ENCODE peak calls at places on chromosome 20, in seven cellular contexts. H, X, Z, F, V, Y and W are unnamed samples.

GRCh38 chr20:23877524-23877923 is 2.0 kb downstream of the CST5 start:
- DNase-seq in H (no peak), X (no peak), Z (no peak), F (no peak), V (no peak), Y (no peak), W (no peak)

GRCh38 chr20:32982617-32983458 is 21.4 kb downstream of the SUN5 start:
- DNase-seq in H (no peak), X (peak; percentile 55), Z (no peak), F (no peak), V (no peak), Y (no peak), W (peak; percentile 38)

GRCh38 chr20:46205349-46205748 is 87.2 kb downstream of the CD40 start:
- DNase-seq in H (no peak), X (no peak), Z (no peak), F (no peak), V (no peak), Y (no peak), W (no peak)

GRCh38 chr20:1900321-1900791 is 5.1 kb downstream of the SIRPA start:
- DNase-seq in H (peak; percentile 98), X (peak; percentile 86), Z (no peak), F (peak; percentile 40), V (peak; percentile 39), Y (peak; percentile 25), W (peak; percentile 35)

GRCh38 chr20:48716086-48716485 is 111.7 kb downstream of the PREX1 start:
- DNase-seq in H (no peak), X (no peak), Z (no peak), F (no peak), V (no peak), Y (no peak), W (no peak)

GRCh38 chr20:7656662-7657061 is 283.6 kb downstream of the HAO1 start:
- DNase-seq in H (no peak), X (no peak), Z (no peak), F (no peak), V (no peak), Y (no peak), W (no peak)

GRCh38 chr20:4604580-4604979 is 117.1 kb upstream of the PRND start:
- DNase-seq in H (no peak), X (no peak), Z (no peak), F (no peak), V (no peak), Y (no peak), W (no peak)

GRCh38 chr20:21182832-21183563 is 57.1 kb downstream of the KIZ start:
- DNase-seq in H (no peak), X (no peak), Z (no peak), F (peak; percentile 29), V (no peak), Y (no peak), W (no peak)

GRCh38 chr20:951384-952169 is 35.4 kb upstream of the ANGPT4 start:
- DNase-seq in H (no peak), X (no peak), Z (no peak), F (no peak), V (no peak), Y (no peak), W (no peak)

GRCh38 chr20:62049342-62050165 is 16.1 kb downstream of the TAF4 start:
- DNase-seq in H (no peak), X (no peak), Z (no peak), F (no peak), V (no peak), Y (no peak), W (no peak)

GRCh38 chr20:49252556-49253350 is 25.1 kb downstream of the ZNFX1 start:
- DNase-seq in H (no peak), X (no peak), Z (no peak), F (no peak), V (no peak), Y (no peak), W (no peak)

GRCh38 chr20:34240698-34241615 is at the start of gene ASIP:
- DNase-seq in H (no peak), X (no peak), Z (no peak), F (no peak), V (no peak), Y (no peak), W (no peak)

GRCh38 chr20:59648720-59649119 is 44.4 kb downstream of the PHACTR3 start:
- DNase-seq in H (no peak), X (no peak), Z (no peak), F (no peak), V (no peak), Y (no peak), W (no peak)

GRCh38 chr20:33945391-33946079 is 48.2 kb upstream of the RALY start:
- DNase-seq in H (no peak), X (no peak), Z (no peak), F (no peak), V (no peak), Y (no peak), W (no peak)

GRCh38 chr20:57076951-57077350 is 189.5 kb downstream of the BMP7 start:
- DNase-seq in H (no peak), X (no peak), Z (no peak), F (no peak), V (no peak), Y (no peak), W (no peak)

GRCh38 chr20:43942661-43943285 is 28.1 kb downstream of the TOX2 start:
- DNase-seq in H (no peak), X (no peak), Z (no peak), F (no peak), V (no peak), Y (no peak), W (no peak)

GRCh38 chr20:57841297-57841866 is 131.6 kb upstream of the PMEPA1 start:
- DNase-seq in H (no peak), X (no peak), Z (no peak), F (no peak), V (no peak), Y (no peak), W (no peak)

GRCh38 chr20:38674178-38675133 is 49.8 kb upstream of the SLC32A1 start:
- DNase-seq in H (no peak), X (peak; percentile 99), Z (no peak), F (peak; percentile 41), V (peak; percentile 99), Y (no peak), W (no peak)

DNA sequence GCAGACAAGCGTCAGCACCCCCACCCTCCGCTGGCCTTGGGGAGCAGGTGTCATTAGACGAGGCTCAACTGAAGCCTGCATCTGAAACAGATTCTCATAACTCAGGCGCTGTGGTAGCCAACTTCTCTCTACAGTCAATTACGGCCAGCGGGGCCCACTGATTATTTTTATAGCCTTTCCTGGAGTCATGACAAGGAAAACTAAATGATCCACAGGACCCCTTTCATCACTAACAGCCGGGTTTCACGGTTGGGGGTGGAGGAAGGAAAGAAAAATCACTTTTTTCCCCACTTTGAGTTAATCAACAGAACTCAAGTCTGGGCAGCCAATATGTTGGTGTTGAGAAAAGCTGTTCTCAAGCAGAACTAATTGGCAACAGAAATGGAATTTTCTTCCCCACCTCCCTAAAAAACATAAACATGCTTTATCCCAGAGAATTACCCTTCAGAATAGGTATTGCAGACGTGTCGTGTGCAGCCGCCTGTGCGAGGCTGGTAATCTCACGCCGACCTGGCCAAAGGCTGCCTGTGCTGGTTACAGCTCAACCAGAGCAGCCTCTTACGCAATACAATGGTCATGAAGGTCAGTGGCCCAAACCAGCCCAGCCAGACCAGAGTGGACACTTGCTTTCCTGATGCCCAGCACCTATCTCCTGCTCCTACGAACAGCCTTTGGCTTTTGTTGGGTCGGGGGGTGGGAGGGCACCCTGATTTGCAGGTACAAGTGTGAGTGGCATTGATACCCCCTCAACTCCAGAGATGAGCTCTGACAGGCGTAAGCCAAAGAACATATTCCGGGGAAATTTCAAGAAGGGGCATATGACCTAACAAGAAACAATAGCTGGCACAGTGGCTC is 11.0 kb downstream of the RIPOR3 start:
- DNase-seq in H (no peak), X (no peak), Z (no peak), F (peak; percentile 85), V (no peak), Y (peak; percentile 35), W (peak; percentile 83)
- TF ChIP-seq EP300 in H (no peak), X (no peak), Z (no peak), F (no peak), V (no peak), Y (no peak), W (no peak)

DNA sequence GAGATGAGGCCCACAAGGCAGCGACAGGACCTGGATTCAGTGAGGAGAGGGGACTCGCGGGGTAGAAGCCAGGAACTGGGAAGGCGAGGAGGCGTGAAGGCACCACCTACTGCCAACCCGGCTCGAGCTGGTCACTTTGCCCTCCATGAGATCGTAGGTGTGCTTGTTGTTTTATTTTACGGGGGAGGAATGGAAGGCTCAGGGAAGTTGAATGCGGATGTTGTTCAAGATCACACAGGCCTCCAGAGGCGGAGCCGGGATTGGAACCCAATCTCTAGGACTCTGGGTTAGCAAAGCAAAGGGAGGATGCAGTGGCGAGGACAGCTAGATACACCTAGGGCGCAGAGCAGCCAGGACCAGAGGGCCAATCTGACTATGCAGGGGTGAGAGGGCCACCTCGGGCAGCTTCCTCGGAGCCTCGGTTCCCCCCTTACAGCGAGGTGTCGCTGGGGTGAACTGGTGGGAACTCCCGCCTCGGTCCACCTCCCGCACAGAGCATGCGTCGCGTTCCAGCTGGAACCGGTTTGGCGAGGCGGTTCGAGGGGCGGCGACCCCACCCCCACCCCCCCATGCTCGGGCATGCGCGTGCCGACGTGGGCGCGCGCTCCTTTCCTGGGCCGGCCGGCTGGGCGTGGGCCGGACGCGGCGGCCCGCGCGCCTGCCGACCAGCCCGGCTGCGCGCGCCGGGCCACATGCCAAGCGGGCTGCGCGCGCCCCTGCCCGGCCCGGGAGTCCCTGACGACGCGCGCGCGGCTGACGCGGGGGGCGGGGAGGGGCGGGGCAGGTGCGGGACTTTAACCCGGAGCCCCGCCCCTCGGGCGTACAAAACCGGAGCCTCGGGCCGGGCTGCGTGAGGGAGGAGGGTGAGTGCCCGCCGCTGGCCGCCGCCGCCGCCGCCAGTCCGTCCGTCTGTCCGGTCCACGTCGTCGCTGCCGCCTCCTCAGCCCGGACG is 80.4 kb upstream of the MYL9 start:
- DNase-seq in H (peak; percentile 86), X (peak; percentile 98), Z (peak; percentile 95), F (peak; percentile 93), V (peak; percentile 93), Y (peak; percentile 93), W (peak; percentile 96)
- TF ChIP-seq EP300 in H (no peak), X (no peak), Z (no peak), F (no peak), V (peak; percentile 30), Y (peak; percentile 62), W (no peak)

GRCh38 chr20:64255361-64256281 is at the start of gene PCMTD2:
- DNase-seq in H (peak; percentile 90), X (peak; percentile 100), Z (peak; percentile 89), F (peak; percentile 78), V (peak; percentile 98), Y (peak; percentile 75), W (peak; percentile 85)
- TF ChIP-seq EP300 in H (no peak), X (no peak), Z (no peak), F (no peak), V (no peak), Y (no peak), W (no peak)

DNA sequence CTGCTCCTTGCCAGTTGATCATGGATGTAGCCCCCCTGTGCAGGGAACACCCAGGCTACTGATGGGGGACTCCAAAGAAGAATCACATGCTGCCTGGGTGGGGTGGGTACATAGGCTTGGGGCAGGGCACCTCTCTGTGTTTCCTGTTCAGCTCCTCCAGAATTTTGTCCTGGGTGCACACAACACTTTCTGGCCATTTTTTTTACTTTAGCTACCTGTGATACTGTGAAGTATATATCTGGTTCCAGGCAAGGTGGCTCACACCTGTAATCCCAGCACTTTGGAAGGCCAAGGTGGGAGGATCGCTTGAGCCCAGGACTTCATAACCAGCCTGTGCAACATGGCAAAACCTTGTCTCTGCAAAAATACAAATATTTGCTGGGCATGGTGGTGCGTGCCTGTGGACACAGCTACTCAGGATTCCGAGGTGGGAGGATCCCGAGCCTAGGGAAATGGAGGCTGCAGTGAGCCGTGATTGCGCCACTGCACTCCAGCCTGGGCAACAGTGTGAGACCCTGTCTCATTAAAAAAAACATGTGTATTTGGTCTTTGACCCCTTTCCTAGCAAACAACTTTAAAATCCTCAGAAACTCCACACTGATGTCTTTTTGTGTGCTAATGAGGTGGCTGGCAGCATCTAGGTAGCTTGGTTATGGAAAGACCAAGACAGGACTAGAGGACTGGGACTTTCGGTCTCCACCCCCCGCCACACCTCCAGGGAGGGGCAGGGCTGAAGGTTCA is 14.1 kb downstream of the SLC4A11 start:
- DNase-seq in H (no peak), X (no peak), Z (no peak), F (no peak), V (no peak), Y (no peak), W (no peak)
- TF ChIP-seq EP300 in H (no peak), X (no peak), Z (no peak), F (no peak), V (no peak), Y (no peak), W (no peak)